ENCODE peak calls at places on chromosomes 12 and 14, in six cellular contexts. A is colonic mucosa; B is NCI-H1092 treated with DMSO at 0.1 percent for 48 hours; J is central memory CD4-positive, alpha-beta T cell; Z is GM03348; O is effector CD4-positive, alpha-beta T cell. N is an unnamed sample.

GRCh38 chr14:68379510-68380303 is 413.2 kb downstream of the ZFP36L1 start:
- DNase-seq in A (peak; percentile 80), B (peak; percentile 14), J (peak; percentile 30), Z (no peak), O (peak; percentile 8), N (peak; percentile 89)

GRCh38 chr14:72673179-72673578 is 220.7 kb downstream of the DPF3 start:
- DNase-seq in A (no peak), B (no peak), J (no peak), Z (no peak), O (no peak), N (no peak)

GRCh38 chr12:3114671-3115070 is 37.5 kb downstream of the TSPAN9 start:
- DNase-seq in A (no peak), B (no peak), J (no peak), Z (no peak), O (no peak), N (no peak)

GRCh38 chr12:10705655-10706054 is 17.5 kb downstream of the YBX3 start:
- DNase-seq in A (no peak), B (no peak), J (no peak), Z (peak; percentile 50), O (no peak), N (no peak)

GRCh38 chr12:13380297-13380696 is 183.8 kb downstream of the EMP1 start:
- DNase-seq in A (no peak), B (no peak), J (no peak), Z (no peak), O (no peak), N (no peak)

GRCh38 chr12:34298971-34299801 is 276.9 kb downstream of the ALG10 start:
- DNase-seq in A (no peak), B (no peak), J (no peak), Z (no peak), O (no peak), N (no peak)

GRCh38 chr12:7131502-7131866 is 1.3 kb downstream of the CLSTN3 start:
- DNase-seq in A (no peak), B (no peak), J (no peak), Z (no peak), O (no peak), N (no peak)

GRCh38 chr12:32285484-32285883 is 113.9 kb upstream of the FGD4 start:
- DNase-seq in A (no peak), B (no peak), J (no peak), Z (no peak), O (no peak), N (no peak)

GRCh38 chr14:45526715-45527549 is 273.9 kb upstream of the MIS18BP1 start:
- DNase-seq in A (peak; percentile 29), B (peak; percentile 52), J (no peak), Z (peak; percentile 29), O (no peak), N (peak; percentile 9)

GRCh38 chr12:31715283-31715825 is 13.5 kb downstream of the AMN1 start:
- DNase-seq in A (no peak), B (no peak), J (no peak), Z (no peak), O (no peak), N (no peak)

GRCh38 chr12:47905313-47905730 is 528 bp upstream of the VDR start:
- DNase-seq in A (peak; percentile 83), B (peak; percentile 88), J (no peak), Z (peak; percentile 40), O (no peak), N (no peak)

GRCh38 chr12:65695077-65695865 is 129.0 kb upstream of the HMGA2 start:
- DNase-seq in A (no peak), B (no peak), J (no peak), Z (peak; percentile 73), O (no peak), N (peak; percentile 63)

GRCh38 chr14:30885840-30886740 is 11.7 kb downstream of the COCH start:
- DNase-seq in A (no peak), B (no peak), J (no peak), Z (no peak), O (no peak), N (no peak)

GRCh38 chr14:76287063-76287462 is 88.9 kb upstream of the ESRRB start:
- DNase-seq in A (no peak), B (no peak), J (no peak), Z (no peak), O (no peak), N (no peak)

GRCh38 chr12:116066381-116067230 is 210.9 kb downstream of the MED13L start:
- DNase-seq in A (peak; percentile 26), B (no peak), J (peak; percentile 33), Z (peak; percentile 18), O (peak; percentile 41), N (peak; percentile 68)

N was measured in lung microvascular endothelial cell.